ENCODE peak calls at places on chromosome 17, in four cellular contexts. J is NCI-H1092 treated with DMSO at 0.1 percent for 48 hours, R is brain microvascular endothelial cell, Z is HuH-7. D is an unnamed sample.

GRCh38 chr17:60971515-60972369 is 294.1 kb downstream of the BCAS3 start:
- DNase-seq in J (peak), R (peak), Z (peak), D (no peak)

GRCh38 chr17:2398655-2399571 is 1.9 kb downstream of the MNT start:
- DNase-seq in J (peak), R (peak), Z (no peak), D (peak)

GRCh38 chr17:27849474-27850185 is 43.5 kb downstream of the LYRM9 start:
- DNase-seq in J (peak), R (no peak), Z (no peak), D (no peak)

GRCh38 chr17:72562628-72563188 is 441.9 kb downstream of the SOX9 start:
- DNase-seq in J (no peak), R (no peak), Z (no peak), D (no peak)

GRCh38 chr17:74159226-74159840 is 44.1 kb upstream of the RPL38 start:
- DNase-seq in J (no peak), R (no peak), Z (no peak), D (no peak)

GRCh38 chr17:7260601-7261376 is 1.5 kb downstream of the CLDN7 start:
- DNase-seq in J (no peak), R (no peak), Z (no peak), D (no peak)

GRCh38 chr17:19546289-19547065 is 12.8 kb downstream of the SLC47A1 start:
- DNase-seq in J (no peak), R (no peak), Z (no peak), D (peak)

GRCh38 chr17:79929257-79930076 is 90.2 kb upstream of the CBX4 start:
- DNase-seq in J (no peak), R (no peak), Z (no peak), D (no peak)

GRCh38 chr17:57110579-57111367 is 25.7 kb downstream of the AKAP1 start:
- DNase-seq in J (no peak), R (no peak), Z (no peak), D (no peak)

GRCh38 chr17:19335951-19336631 is 26.4 kb downstream of the B9D1 start:
- DNase-seq in J (no peak), R (no peak), Z (no peak), D (no peak)

GRCh38 chr17:28449861-28450260 is 23.6 kb upstream of the SLC13A2 start:
- DNase-seq in J (no peak), R (no peak), Z (no peak), D (no peak)

GRCh38 chr17:75540923-75541503 is 15.5 kb downstream of the LLGL2 start:
- DNase-seq in J (no peak), R (no peak), Z (no peak), D (no peak)

GRCh38 chr17:75980188-75981018 is 1.4 kb downstream of the TEN1 start:
- DNase-seq in J (peak), R (no peak), Z (no peak), D (no peak)

GRCh38 chr17:75633484-75634375 is 496 bp downstream of the SMIM5 start:
- DNase-seq in J (peak), R (peak), Z (peak), D (peak)

GRCh38 chr17:63419949-63420867 is 25.9 kb downstream of the CYB561 start:
- DNase-seq in J (no peak), R (no peak), Z (no peak), D (no peak)

GRCh38 chr17:82779541-82779940 is 27.7 kb downstream of the TBCD start:
- DNase-seq in J (no peak), R (no peak), Z (no peak), D (no peak)

GRCh38 chr17:78113804-78114785 is 14.5 kb downstream of the TMC6 start:
- DNase-seq in J (no peak), R (no peak), Z (no peak), D (no peak)

GRCh38 chr17:7043195-7043543 is 723 bp downstream of the SLC16A11 start:
- DNase-seq in J (peak), R (no peak), Z (no peak), D (no peak)

GRCh38 chr17:82297804-82298537 is 19.4 kb downstream of the CD7 start:
- DNase-seq in J (peak), R (peak), Z (no peak), D (peak)

GRCh38 chr17:44828919-44829557 is 1.0 kb downstream of the GJC1 start:
- DNase-seq in J (peak), R (no peak), Z (peak), D (no peak)

GRCh38 chr17:61481421-61481820 is 29.2 kb downstream of the TBX4 start:
- DNase-seq in J (no peak), R (no peak), Z (no peak), D (no peak)

GRCh38 chr17:66165537-66166123 is 26.3 kb downstream of the CEP112 start:
- DNase-seq in J (peak), R (peak), Z (peak), D (no peak)

D was measured in cardiac septum.